ENCODE peak calls at places on chromosome 13, in four cellular contexts. K is pancreas, Z is thoracic aorta, S is ascending aorta. U is an unnamed sample.

GRCh38 chr13:45847554-45848224 is 3.9 kb downstream of the SIAH3 start:
- DNase-seq in K (no peak), Z (no peak), S (no peak), U (peak; percentile 74)

GRCh38 chr13:83740622-83741021 is 141.7 kb downstream of the SLITRK1 start:
- DNase-seq in K (no peak), Z (no peak), S (no peak), U (no peak)

GRCh38 chr13:90800082-90800746 is 547.3 kb upstream of the MIR17HG start:
- DNase-seq in K (no peak), Z (no peak), S (peak; percentile 71), U (no peak)

GRCh38 chr13:39051157-39051556 is 12.9 kb downstream of the NHLRC3 start:
- DNase-seq in K (no peak), Z (no peak), S (no peak), U (no peak)

GRCh38 chr13:36915106-36915505 is 4.9 kb downstream of the SMAD9 start:
- DNase-seq in K (no peak), Z (no peak), S (no peak), U (no peak)

GRCh38 chr13:95128045-95128643 is 173.1 kb downstream of the ABCC4 start:
- DNase-seq in K (no peak), Z (no peak), S (no peak), U (no peak)

GRCh38 chr13:50428183-50428877 is 413.1 kb downstream of the KCNRG start:
- DNase-seq in K (no peak), Z (no peak), S (no peak), U (no peak)

GRCh38 chr13:84118845-84119409 is 236.7 kb upstream of the SLITRK1 start:
- DNase-seq in K (no peak), Z (no peak), S (no peak), U (no peak)

GRCh38 chr13:39016789-39017188 is 21.1 kb downstream of the PROSER1 start:
- DNase-seq in K (no peak), Z (no peak), S (no peak), U (no peak)

GRCh38 chr13:79775830-79776229 is 294.9 kb downstream of the NDFIP2 start:
- DNase-seq in K (no peak), Z (no peak), S (no peak), U (no peak)

GRCh38 chr13:31048521-31048920 is 113.2 kb downstream of the HSPH1 start:
- DNase-seq in K (no peak), Z (no peak), S (peak; percentile 24), U (no peak)

GRCh38 chr13:24709186-24709913 is 29.1 kb downstream of the ATP12A start:
- DNase-seq in K (no peak), Z (no peak), S (peak; percentile 64), U (peak; percentile 43)

GRCh38 chr13:95564091-95564490 is 11.6 kb downstream of the CLDN10 start:
- DNase-seq in K (no peak), Z (no peak), S (no peak), U (no peak)

GRCh38 chr13:58712191-58712590 is 1080.6 kb downstream of the PCDH17 start:
- DNase-seq in K (no peak), Z (no peak), S (no peak), U (no peak)

GRCh38 chr13:47117268-47117667 is 220.4 kb upstream of the HTR2A start:
- DNase-seq in K (no peak), Z (no peak), S (no peak), U (no peak)

GRCh38 chr13:20719783-20720182 is 16.3 kb downstream of the IL17D start:
- DNase-seq in K (no peak), Z (no peak), S (no peak), U (no peak)

GRCh38 chr13:52850396-52851152 is 2.1 kb upstream of the PCDH8 start:
- DNase-seq in K (peak; percentile 89), Z (peak; percentile 13), S (peak; percentile 73), U (no peak)

GRCh38 chr13:110323986-110324749 is 17.1 kb downstream of the COL4A2 start:
- DNase-seq in K (no peak), Z (no peak), S (peak; percentile 60), U (no peak)

GRCh38 chr13:113557013-113557412 is 27.5 kb upstream of the TFDP1 start:
- DNase-seq in K (no peak), Z (no peak), S (no peak), U (peak; percentile 39)

GRCh38 chr13:50990540-50991506 is 81.2 kb downstream of the RNASEH2B start:
- DNase-seq in K (no peak), Z (no peak), S (peak; percentile 77), U (no peak)

GRCh38 chr13:96810104-96810503 is 184.2 kb downstream of the OXGR1 start:
- DNase-seq in K (no peak), Z (no peak), S (no peak), U (no peak)

GRCh38 chr13:23563085-23563484 is 7.1 kb upstream of the TNFRSF19 start:
- DNase-seq in K (no peak), Z (no peak), S (no peak), U (no peak)
- H3K4me1 ChIP-seq in K (peaks cover 7% of the 10 kb centered on the region), Z (no peaks in the 10 kb centered on the region), S (no peaks in the 10 kb centered on the region), U (no peaks in the 10 kb centered on the region)

DNA sequence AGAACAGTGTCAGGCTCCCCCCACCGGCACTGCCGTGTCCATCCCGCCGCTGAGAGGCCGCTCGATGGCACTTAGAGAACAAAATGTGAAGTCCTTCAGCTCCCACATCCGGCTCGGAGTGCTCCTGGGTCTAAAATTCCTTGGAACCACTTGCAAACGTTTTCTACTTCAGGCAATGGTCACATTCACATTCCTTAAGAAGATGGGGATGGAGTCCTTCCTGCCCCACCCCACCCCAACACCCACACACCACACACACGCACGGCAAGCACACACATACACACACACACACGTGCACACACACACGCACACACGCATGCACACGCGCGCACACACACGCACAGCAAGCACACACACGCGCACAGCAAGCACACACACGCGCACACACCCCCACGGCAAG is 83.4 kb downstream of the SOX1 start:
- DNase-seq in K (no peak), Z (no peak), S (no peak), U (no peak)
- H3K9me3 ChIP-seq in K (no peaks in the 10 kb centered on the region), Z (no peaks in the 10 kb centered on the region), S (no peaks in the 10 kb centered on the region), U (no peaks in the 10 kb centered on the region)

GRCh38 chr13:101552286-101552685 is 99.8 kb downstream of the ITGBL1 start:
- DNase-seq in K (no peak), Z (no peak), S (no peak), U (no peak)
- H3K4me3 ChIP-seq in K (no peak overlapping the region), Z (no peak overlapping the region), S (no peak overlapping the region), U (no peak overlapping the region)

DNA sequence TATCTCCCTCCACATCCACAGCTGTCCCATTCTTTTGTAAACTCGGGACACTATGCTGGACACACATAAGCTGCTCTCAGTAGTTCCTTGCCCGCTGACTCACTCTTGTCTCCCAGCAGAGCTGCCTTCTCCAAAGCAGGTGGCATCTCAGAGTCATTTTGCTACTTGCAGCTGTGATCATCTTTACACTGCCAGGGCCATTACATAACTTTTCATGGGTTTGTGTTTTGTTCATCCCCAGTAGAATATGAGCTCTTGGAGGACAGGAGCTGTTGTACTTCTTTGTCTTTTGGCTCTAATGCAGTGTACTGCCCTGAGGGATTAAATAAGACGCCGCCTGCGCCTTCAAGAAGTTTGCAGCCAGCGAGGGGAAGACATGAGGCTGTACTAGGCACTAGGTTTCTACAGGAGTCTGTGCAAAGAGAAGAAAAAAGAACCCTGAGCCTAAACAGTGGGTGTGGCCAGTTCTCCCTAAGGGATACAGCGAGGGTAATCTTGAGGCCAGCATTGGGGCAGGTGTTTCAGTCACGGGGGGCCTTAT is 40.8 kb upstream of the GPR183 start:
- DNase-seq in K (no peak), Z (no peak), S (no peak), U (no peak)
- H3K4me1 ChIP-seq in K (no peaks in the 10 kb centered on the region), Z (no peaks in the 10 kb centered on the region), S (no peaks in the 10 kb centered on the region), U (peaks cover 64% of the 10 kb centered on the region)

DNA sequence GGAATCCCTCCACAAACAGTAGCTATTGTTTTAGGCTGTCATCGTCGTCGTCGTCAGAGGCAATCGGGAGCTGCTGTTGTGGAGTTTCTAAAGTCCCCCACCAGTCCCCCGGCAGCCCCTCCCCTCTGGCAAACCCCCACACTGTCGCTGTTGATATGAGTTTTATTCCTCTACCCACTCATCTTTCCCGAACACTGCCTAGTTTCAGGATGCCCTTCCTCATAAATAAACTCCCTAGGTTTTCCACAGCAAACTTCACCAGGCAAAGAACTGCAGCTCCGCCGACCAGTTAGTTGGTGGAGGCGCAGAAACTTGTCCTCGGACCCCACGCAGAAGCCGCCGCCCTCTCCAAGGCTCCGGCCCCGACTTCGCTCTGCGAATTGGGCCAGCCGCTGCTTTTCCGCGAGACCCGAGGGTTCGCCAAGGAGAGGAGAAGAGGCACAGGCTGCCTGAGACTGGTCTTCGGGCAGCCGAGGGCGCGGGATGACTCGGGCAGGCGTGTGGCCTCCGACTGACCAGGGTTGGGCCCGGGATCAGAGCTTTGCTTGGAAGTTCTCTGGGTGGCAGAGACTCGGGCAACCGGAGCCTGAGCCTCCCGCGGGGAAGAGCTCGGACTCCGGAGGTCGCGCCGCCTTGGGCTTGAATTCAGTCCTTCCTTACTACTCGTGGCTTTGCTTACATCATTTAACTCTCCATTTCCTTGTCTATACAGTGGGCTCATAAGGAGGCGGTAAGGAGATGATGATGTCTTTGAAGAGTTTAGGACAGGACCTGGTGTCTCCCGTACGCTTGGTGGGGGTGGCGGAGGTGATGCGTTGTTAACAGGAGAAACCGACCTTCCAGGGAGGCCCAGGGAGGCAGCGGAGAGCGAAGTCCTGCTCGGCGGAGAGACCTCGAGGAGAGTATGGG is 7.9 kb downstream of the PDX1 start:
- DNase-seq in K (no peak), Z (no peak), S (no peak), U (no peak)
- H3K9me3 ChIP-seq in K (no peaks in the 10 kb centered on the region), Z (no peaks in the 10 kb centered on the region), S (no peaks in the 10 kb centered on the region), U (no peaks in the 10 kb centered on the region)